ENCODE peak calls at places on chromosome 1, in seven cellular contexts. Y, K, D, M, O, J and S are unnamed samples.
A peak's percentile ranks its signal among the peaks of the same experiment; 100 is the strongest.

GRCh38 chr1:24481098-24481497 is 21.5 kb upstream of the RCAN3 start:
- DNase-seq in J (no peak), Y (no peak), O (peak; percentile 13), M (peak; percentile 84), K (peak; percentile 36), D (peak; percentile 80), S (no peak)

GRCh38 chr1:212629450-212630158 is 21.0 kb downstream of the ATF3 start:
- DNase-seq in M (no peak), O (no peak), J (no peak), Y (no peak), D (no peak), K (no peak), S (no peak)

GRCh38 chr1:9095818-9096217 is 26.4 kb upstream of the SLC2A5 start:
- DNase-seq in D (no peak), J (no peak), M (no peak), K (no peak), O (no peak), Y (no peak), S (no peak)

GRCh38 chr1:172266528-172267174 is 153.8 kb upstream of the C1orf105 start:
- DNase-seq in J (no peak), Y (no peak), M (no peak), O (no peak), D (no peak), K (no peak), S (no peak)

GRCh38 chr1:68313736-68314594 is 81.6 kb upstream of the WLS start:
- DNase-seq in Y (no peak), M (no peak), D (no peak), J (peak; percentile 68), K (no peak), O (no peak), S (no peak)

GRCh38 chr1:32759521-32759980 is 57.0 kb upstream of the SYNC start:
- DNase-seq in K (no peak), D (no peak), Y (no peak), J (no peak), O (no peak), M (no peak), S (no peak)

GRCh38 chr1:31152181-31152768 is 86.8 kb upstream of the PUM1 start:
- DNase-seq in Y (no peak), O (no peak), K (no peak), D (peak; percentile 33), J (peak; percentile 89), M (no peak), S (no peak)

GRCh38 chr1:3651939-3652537 is at the start of gene TP73:
- DNase-seq in D (no peak), O (no peak), M (no peak), J (peak; percentile 10), K (no peak), Y (no peak), S (no peak)

GRCh38 chr1:109301874-109302273 is 4.9 kb downstream of the MYBPHL start:
- DNase-seq in O (no peak), M (no peak), D (no peak), J (no peak), K (no peak), Y (no peak), S (no peak)

GRCh38 chr1:234322979-234323378 is 50.3 kb upstream of the COA6 start:
- DNase-seq in D (peak; percentile 66), J (peak; percentile 2), M (peak; percentile 73), K (peak; percentile 20), O (peak; percentile 41), Y (peak; percentile 18), S (peak; percentile 34)

GRCh38 chr1:202834771-202835547 is 24.2 kb downstream of the PCAT6 start:
- DNase-seq in O (no peak), Y (no peak), M (no peak), J (no peak), K (no peak), D (no peak), S (no peak)

GRCh38 chr1:155117610-155118009 is 10.1 kb upstream of the EFNA1 start:
- DNase-seq in Y (no peak), D (no peak), J (no peak), M (no peak), O (no peak), K (no peak), S (no peak)

GRCh38 chr1:119731741-119732430 is 20.2 kb downstream of the PHGDH start:
- DNase-seq in M (no peak), O (no peak), K (no peak), Y (no peak), D (no peak), J (no peak), S (no peak)

GRCh38 chr1:2073382-2074230 is 23.4 kb downstream of the PRKCZ start:
- DNase-seq in D (no peak), O (no peak), K (no peak), J (peak; percentile 80), Y (no peak), M (no peak), S (no peak)

GRCh38 chr1:151313501-151313900 is 13.7 kb downstream of the PI4KB start:
- DNase-seq in M (no peak), K (no peak), O (no peak), J (peak; percentile 46), D (no peak), Y (no peak), S (no peak)

GRCh38 chr1:12636098-12636950 is 7.6 kb upstream of the AADACL4 start:
- DNase-seq in K (no peak), M (no peak), Y (peak; percentile 62), O (no peak), D (no peak), J (peak; percentile 25), S (no peak)